ENCODE peak calls at places on chromosomes 11 and 22, in six cellular contexts. J is NCI-H1436, B is NCI-H748 treated with DMSO at 0.1 percent for 48 hours, Y is neuronal stem cell, S is A172, W is NCI-H510A treated with DMSO at 0.1 percent for 48 hours. Q is an unnamed sample.

GRCh38 chr22:28112130-28112529 is 193.1 kb upstream of the PITPNB start:
- DNase-seq in J (no peak), B (no peak), Y (no peak), S (no peak), W (no peak), Q (no peak)

GRCh38 chr11:58923300-58923788 is 15.9 kb upstream of the GLYATL1 start:
- DNase-seq in J (no peak), B (peak), Y (no peak), S (peak), W (no peak), Q (peak)

GRCh38 chr22:48500481-48501230 is 1327.0 kb downstream of the BRD1 start:
- DNase-seq in J (no peak), B (no peak), Y (no peak), S (peak), W (peak), Q (no peak)

GRCh38 chr11:129853508-129854228 is 38.0 kb downstream of the TMEM45B start:
- DNase-seq in J (peak), B (peak), Y (no peak), S (no peak), W (peak), Q (peak)

GRCh38 chr22:29217827-29218757 is 12.4 kb downstream of the EMID1 start:
- DNase-seq in J (no peak), B (no peak), Y (no peak), S (no peak), W (no peak), Q (no peak)

GRCh38 chr11:20991471-20991870 is 322.1 kb downstream of the NELL1 start:
- DNase-seq in J (no peak), B (no peak), Y (no peak), S (no peak), W (no peak), Q (no peak)

GRCh38 chr22:34105461-34106062 is 185.3 kb upstream of the LARGE1 start:
- DNase-seq in J (peak), B (peak), Y (peak), S (peak), W (peak), Q (peak)

GRCh38 chr11:42906226-42906625 is 405.6 kb upstream of the API5 start:
- DNase-seq in J (no peak), B (no peak), Y (no peak), S (no peak), W (no peak), Q (no peak)

GRCh38 chr11:57124912-57125311 is 56.8 kb upstream of the LRRC55 start:
- DNase-seq in J (no peak), B (no peak), Y (no peak), S (no peak), W (no peak), Q (no peak)

GRCh38 chr22:39306456-39307361 is 12.7 kb downstream of the RPL3 start:
- DNase-seq in J (no peak), B (no peak), Y (no peak), S (no peak), W (no peak), Q (no peak)

GRCh38 chr11:58524232-58525036 is 16.5 kb upstream of the OR5B21 start:
- DNase-seq in J (peak), B (peak), Y (peak), S (peak), W (peak), Q (peak)

GRCh38 chr11:20274031-20274430 is 89.5 kb upstream of the HTATIP2 start:
- DNase-seq in J (no peak), B (peak), Y (peak), S (no peak), W (peak), Q (peak)

GRCh38 chr11:75339685-75340409 is 11.6 kb downstream of the ARRB1 start:
- DNase-seq in J (peak), B (no peak), Y (no peak), S (no peak), W (no peak), Q (no peak)

GRCh38 chr11:61954106-61955030 is 4.2 kb downstream of the BEST1 start:
- DNase-seq in J (no peak), B (no peak), Y (no peak), S (no peak), W (no peak), Q (no peak)

GRCh38 chr22:44952863-44953790 is 56.7 kb downstream of the PHF21B start:
- DNase-seq in J (no peak), B (no peak), Y (no peak), S (no peak), W (no peak), Q (no peak)

GRCh38 chr22:34135749-34136148 is 215.5 kb upstream of the LARGE1 start:
- DNase-seq in J (no peak), B (no peak), Y (no peak), S (no peak), W (no peak), Q (no peak)

GRCh38 chr22:20776624-20777405 is 2.9 kb downstream of the SERPIND1 start:
- DNase-seq in J (no peak), B (no peak), Y (no peak), S (no peak), W (peak), Q (no peak)